ENCODE peak calls at places on chromosomes 12 and 14, in nine cellular contexts. One of them, this sample, is unnamed. For H3K4me1 and H3K27me3, the result is how much of the 10 kb centered on the place peaks cover.

GRCh38 chr12:53053223-53054111 is 3.6 kb downstream of the TNS2 start:
- DNase-seq in BE2C: no peak
- DNase-seq in heart left ventricle: no peak
- DNase-seq in CD8-positive, alpha-beta T cell: peak
- DNase-seq in fibroblast of lung: no peak
- DNase-seq in left ventricle myocardium inferior: peak
- DNase-seq in mesenchymal stem cell: peak
- DNase-seq in sigmoid colon: peak
- DNase-seq in NT2/D1: no peak
- DNase-seq in this sample: peak

GRCh38 chr12:64433915-64434314 is 18.0 kb upstream of the TBK1 start:
- DNase-seq in BE2C: no peak
- DNase-seq in heart left ventricle: no peak
- DNase-seq in CD8-positive, alpha-beta T cell: no peak
- DNase-seq in fibroblast of lung: no peak
- DNase-seq in left ventricle myocardium inferior: no peak
- DNase-seq in mesenchymal stem cell: no peak
- DNase-seq in sigmoid colon: no peak
- DNase-seq in NT2/D1: no peak
- DNase-seq in this sample: no peak

GRCh38 chr14:103897075-103897947 is 30.9 kb upstream of the TDRD9 start:
- DNase-seq in BE2C: no peak
- DNase-seq in heart left ventricle: no peak
- DNase-seq in CD8-positive, alpha-beta T cell: no peak
- DNase-seq in fibroblast of lung: no peak
- DNase-seq in left ventricle myocardium inferior: peak
- DNase-seq in mesenchymal stem cell: no peak
- DNase-seq in sigmoid colon: peak
- DNase-seq in NT2/D1: no peak
- DNase-seq in this sample: no peak

GRCh38 chr14:104517426-104517825 is 62.1 kb upstream of the C14orf180 start:
- DNase-seq in BE2C: no peak
- DNase-seq in heart left ventricle: no peak
- DNase-seq in CD8-positive, alpha-beta T cell: peak
- DNase-seq in fibroblast of lung: no peak
- DNase-seq in left ventricle myocardium inferior: no peak
- DNase-seq in mesenchymal stem cell: no peak
- DNase-seq in sigmoid colon: no peak
- DNase-seq in NT2/D1: no peak
- DNase-seq in this sample: no peak

GRCh38 chr12:121749267-121749666 is 36.7 kb downstream of the TMEM120B start:
- DNase-seq in BE2C: no peak
- DNase-seq in heart left ventricle: no peak
- DNase-seq in CD8-positive, alpha-beta T cell: no peak
- DNase-seq in fibroblast of lung: no peak
- DNase-seq in left ventricle myocardium inferior: no peak
- DNase-seq in mesenchymal stem cell: no peak
- DNase-seq in sigmoid colon: no peak
- DNase-seq in NT2/D1: no peak
- DNase-seq in this sample: no peak

GRCh38 chr14:104557086-104557485 is 22.5 kb upstream of the C14orf180 start:
- DNase-seq in BE2C: peak
- DNase-seq in heart left ventricle: peak
- DNase-seq in CD8-positive, alpha-beta T cell: no peak
- DNase-seq in fibroblast of lung: no peak
- DNase-seq in left ventricle myocardium inferior: peak
- DNase-seq in mesenchymal stem cell: no peak
- DNase-seq in sigmoid colon: peak
- DNase-seq in NT2/D1: no peak
- DNase-seq in this sample: no peak

GRCh38 chr14:22664261-22664660 is 20.1 kb upstream of the OR6J1 start:
- DNase-seq in BE2C: no peak
- DNase-seq in heart left ventricle: no peak
- DNase-seq in CD8-positive, alpha-beta T cell: no peak
- DNase-seq in fibroblast of lung: no peak
- DNase-seq in left ventricle myocardium inferior: no peak
- DNase-seq in mesenchymal stem cell: peak
- DNase-seq in sigmoid colon: no peak
- DNase-seq in NT2/D1: no peak
- DNase-seq in this sample: no peak

GRCh38 chr12:42284876-42285275 is 41.0 kb downstream of the ZCRB1 start:
- DNase-seq in BE2C: no peak
- DNase-seq in heart left ventricle: no peak
- DNase-seq in CD8-positive, alpha-beta T cell: no peak
- DNase-seq in fibroblast of lung: peak
- DNase-seq in left ventricle myocardium inferior: no peak
- DNase-seq in mesenchymal stem cell: no peak
- DNase-seq in sigmoid colon: no peak
- DNase-seq in NT2/D1: no peak
- DNase-seq in this sample: no peak

GRCh38 chr14:83260751-83261150 is 1727.1 kb upstream of the SEL1L start:
- DNase-seq in BE2C: no peak
- DNase-seq in heart left ventricle: no peak
- DNase-seq in CD8-positive, alpha-beta T cell: no peak
- DNase-seq in fibroblast of lung: no peak
- DNase-seq in left ventricle myocardium inferior: no peak
- DNase-seq in mesenchymal stem cell: peak
- DNase-seq in sigmoid colon: no peak
- DNase-seq in NT2/D1: no peak
- DNase-seq in this sample: no peak

GRCh38 chr12:131131077-131131807 is 177.5 kb downstream of the ADGRD1 start:
- DNase-seq in BE2C: no peak
- DNase-seq in heart left ventricle: no peak
- DNase-seq in CD8-positive, alpha-beta T cell: peak
- DNase-seq in fibroblast of lung: no peak
- DNase-seq in left ventricle myocardium inferior: no peak
- DNase-seq in mesenchymal stem cell: no peak
- DNase-seq in sigmoid colon: peak
- DNase-seq in NT2/D1: no peak
- DNase-seq in this sample: no peak

GRCh38 chr12:6312529-6313325 is 2.2 kb downstream of the PLEKHG6 start:
- DNase-seq in BE2C: peak
- DNase-seq in heart left ventricle: no peak
- DNase-seq in CD8-positive, alpha-beta T cell: no peak
- DNase-seq in fibroblast of lung: no peak
- DNase-seq in left ventricle myocardium inferior: no peak
- DNase-seq in mesenchymal stem cell: peak
- DNase-seq in sigmoid colon: peak
- DNase-seq in NT2/D1: no peak
- DNase-seq in this sample: no peak

GRCh38 chr12:117333331-117334000 is 28.0 kb downstream of the NOS1 start:
- DNase-seq in BE2C: no peak
- DNase-seq in heart left ventricle: no peak
- DNase-seq in CD8-positive, alpha-beta T cell: no peak
- DNase-seq in fibroblast of lung: no peak
- DNase-seq in left ventricle myocardium inferior: no peak
- DNase-seq in mesenchymal stem cell: no peak
- DNase-seq in sigmoid colon: no peak
- DNase-seq in NT2/D1: no peak
- DNase-seq in this sample: no peak

GRCh38 chr14:89294060-89294459 is 123.0 kb downstream of the FOXN3 start:
- DNase-seq in BE2C: no peak
- DNase-seq in heart left ventricle: peak
- DNase-seq in CD8-positive, alpha-beta T cell: no peak
- DNase-seq in fibroblast of lung: no peak
- DNase-seq in left ventricle myocardium inferior: peak
- DNase-seq in mesenchymal stem cell: no peak
- DNase-seq in sigmoid colon: no peak
- DNase-seq in NT2/D1: no peak
- DNase-seq in this sample: no peak

GRCh38 chr14:79279645-79280399 is 931.5 kb downstream of the DIO2 start:
- DNase-seq in BE2C: no peak
- DNase-seq in heart left ventricle: no peak
- DNase-seq in CD8-positive, alpha-beta T cell: no peak
- DNase-seq in fibroblast of lung: peak
- DNase-seq in left ventricle myocardium inferior: no peak
- DNase-seq in mesenchymal stem cell: peak
- DNase-seq in sigmoid colon: no peak
- DNase-seq in NT2/D1: no peak
- DNase-seq in this sample: no peak

GRCh38 chr12:100295764-100296555 is 29.0 kb downstream of the SCYL2 start:
- DNase-seq in BE2C: peak
- DNase-seq in heart left ventricle: no peak
- DNase-seq in CD8-positive, alpha-beta T cell: no peak
- DNase-seq in fibroblast of lung: peak
- DNase-seq in left ventricle myocardium inferior: no peak
- DNase-seq in mesenchymal stem cell: peak
- DNase-seq in sigmoid colon: no peak
- DNase-seq in NT2/D1: no peak
- DNase-seq in this sample: no peak

GRCh38 chr14:100031506-100032281 is 33.5 kb upstream of the EVL start:
- DNase-seq in BE2C: no peak
- DNase-seq in heart left ventricle: no peak
- DNase-seq in CD8-positive, alpha-beta T cell: no peak
- DNase-seq in fibroblast of lung: peak
- DNase-seq in left ventricle myocardium inferior: no peak
- DNase-seq in mesenchymal stem cell: peak
- DNase-seq in sigmoid colon: peak
- DNase-seq in NT2/D1: no peak
- DNase-seq in this sample: no peak
- H3K4me3 ChIP-seq in BE2C: no peak
- H3K4me3 ChIP-seq in heart left ventricle: no peak
- H3K4me3 ChIP-seq in CD8-positive, alpha-beta T cell: no peak
- H3K4me3 ChIP-seq in fibroblast of lung: peak
- H3K4me3 ChIP-seq in left ventricle myocardium inferior: peak
- H3K4me3 ChIP-seq in mesenchymal stem cell: peak
- H3K4me3 ChIP-seq in sigmoid colon: no peak
- H3K4me3 ChIP-seq in NT2/D1: no peak
- H3K4me3 ChIP-seq in this sample: no peak

GRCh38 chr12:89710873-89711179 is 2.2 kb upstream of the ATP2B1 start:
- DNase-seq in BE2C: no peak
- DNase-seq in heart left ventricle: no peak
- DNase-seq in CD8-positive, alpha-beta T cell: no peak
- DNase-seq in fibroblast of lung: no peak
- DNase-seq in left ventricle myocardium inferior: no peak
- DNase-seq in mesenchymal stem cell: no peak
- DNase-seq in sigmoid colon: no peak
- DNase-seq in NT2/D1: no peak
- DNase-seq in this sample: no peak

GRCh38 chr12:89707992-89708792 is 446 bp downstream of the ATP2B1 start:
- DNase-seq in BE2C: peak
- DNase-seq in heart left ventricle: peak
- DNase-seq in CD8-positive, alpha-beta T cell: no peak
- DNase-seq in fibroblast of lung: no peak
- DNase-seq in left ventricle myocardium inferior: peak
- DNase-seq in mesenchymal stem cell: peak
- DNase-seq in sigmoid colon: peak
- DNase-seq in NT2/D1: peak
- DNase-seq in this sample: peak

GRCh38 chr12:89709157-89709993 is 737 bp upstream of the ATP2B1 start:
- DNase-seq in BE2C: peak
- DNase-seq in heart left ventricle: peak
- DNase-seq in CD8-positive, alpha-beta T cell: peak
- DNase-seq in fibroblast of lung: peak
- DNase-seq in left ventricle myocardium inferior: peak
- DNase-seq in mesenchymal stem cell: peak
- DNase-seq in sigmoid colon: peak
- DNase-seq in NT2/D1: peak
- DNase-seq in this sample: peak

GRCh38 chr12:89708793-89709156 is at the start of gene ATP2B1:
- DNase-seq in BE2C: peak
- DNase-seq in heart left ventricle: peak
- DNase-seq in CD8-positive, alpha-beta T cell: peak
- DNase-seq in fibroblast of lung: peak
- DNase-seq in left ventricle myocardium inferior: peak
- DNase-seq in mesenchymal stem cell: peak
- DNase-seq in sigmoid colon: peak
- DNase-seq in NT2/D1: peak
- DNase-seq in this sample: peak

GRCh38 chr12:89709994-89710872 is 1.6 kb upstream of the ATP2B1 start:
- DNase-seq in BE2C: peak
- DNase-seq in heart left ventricle: peak
- DNase-seq in CD8-positive, alpha-beta T cell: no peak
- DNase-seq in fibroblast of lung: no peak
- DNase-seq in left ventricle myocardium inferior: peak
- DNase-seq in mesenchymal stem cell: no peak
- DNase-seq in sigmoid colon: peak
- DNase-seq in NT2/D1: peak
- DNase-seq in this sample: peak
- H3K4me1 ChIP-seq in BE2C: under half
- H3K4me1 ChIP-seq in heart left ventricle: under half
- H3K4me1 ChIP-seq in CD8-positive, alpha-beta T cell: under half
- H3K4me1 ChIP-seq in fibroblast of lung: under half
- H3K4me1 ChIP-seq in left ventricle myocardium inferior: under half
- H3K4me1 ChIP-seq in mesenchymal stem cell: under half
- H3K4me1 ChIP-seq in sigmoid colon: under half
- H3K4me1 ChIP-seq in NT2/D1: under half
- H3K4me1 ChIP-seq in this sample: under half

DNA sequence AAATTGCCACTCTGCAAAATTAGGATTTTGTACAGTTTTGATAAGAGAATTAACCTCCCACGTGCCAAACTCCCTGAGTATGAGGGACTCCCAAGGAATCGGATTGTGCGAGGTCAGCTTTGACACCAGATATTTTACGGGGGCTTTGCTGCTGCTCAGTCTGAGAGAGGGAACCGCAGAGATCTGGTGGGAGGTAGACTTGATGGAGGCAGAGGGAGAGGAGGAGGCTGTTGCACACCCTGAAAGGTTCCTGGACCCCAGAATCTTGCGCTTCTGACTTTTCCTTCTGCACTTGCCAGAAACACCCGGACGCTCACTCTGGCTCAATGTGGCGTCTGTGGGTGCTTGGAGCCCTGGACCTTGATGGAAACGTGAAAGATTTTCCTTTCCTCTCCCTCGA is 83.9 kb downstream of the PAPOLA start:
- DNase-seq in BE2C: no peak
- DNase-seq in heart left ventricle: no peak
- DNase-seq in CD8-positive, alpha-beta T cell: peak
- DNase-seq in fibroblast of lung: no peak
- DNase-seq in left ventricle myocardium inferior: no peak
- DNase-seq in mesenchymal stem cell: no peak
- DNase-seq in sigmoid colon: no peak
- DNase-seq in NT2/D1: no peak
- DNase-seq in this sample: no peak
- H3K27me3 ChIP-seq in BE2C: under half
- H3K27me3 ChIP-seq in heart left ventricle: under half
- H3K27me3 ChIP-seq in CD8-positive, alpha-beta T cell: under half
- H3K27me3 ChIP-seq in fibroblast of lung: under half
- H3K27me3 ChIP-seq in left ventricle myocardium inferior: half or more
- H3K27me3 ChIP-seq in mesenchymal stem cell: under half
- H3K27me3 ChIP-seq in sigmoid colon: half or more
- H3K27me3 ChIP-seq in NT2/D1: under half
- H3K27me3 ChIP-seq in this sample: under half

DNA sequence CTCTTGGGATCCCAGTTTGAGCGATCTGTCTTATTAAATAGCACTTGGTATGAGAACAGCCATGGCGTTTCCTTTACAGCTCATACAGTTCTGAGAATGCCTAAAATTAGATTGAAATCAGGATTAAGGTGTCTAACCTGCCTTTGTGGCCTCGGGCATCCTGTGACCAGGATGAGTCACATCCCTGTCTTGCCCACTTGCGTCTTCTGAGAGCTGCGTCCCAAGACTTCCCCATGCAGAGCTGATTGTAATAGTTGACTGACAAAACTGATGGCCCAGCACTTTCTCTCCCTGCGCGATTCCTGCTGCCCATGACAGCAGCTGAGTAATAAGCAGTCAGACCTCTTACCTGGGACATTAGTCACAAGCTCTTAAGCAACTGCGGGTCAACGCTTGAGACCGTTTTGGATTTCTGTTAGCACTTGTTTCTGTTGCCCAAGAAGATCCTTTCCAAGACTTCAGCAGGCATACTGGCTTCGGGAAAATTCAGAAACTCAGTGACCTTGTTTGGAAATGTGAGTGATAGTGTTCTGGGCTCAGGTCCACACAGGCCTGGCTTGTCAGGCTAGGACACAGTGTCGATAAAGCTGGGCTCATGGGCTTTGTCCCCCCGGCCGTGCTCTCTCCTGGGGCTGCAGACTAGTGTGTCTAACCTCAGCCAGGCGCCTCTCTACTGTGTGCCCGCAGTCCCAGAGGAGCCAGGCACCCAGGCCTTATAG is 169.9 kb upstream of the HIF1A start:
- DNase-seq in BE2C: peak
- DNase-seq in heart left ventricle: peak
- DNase-seq in CD8-positive, alpha-beta T cell: no peak
- DNase-seq in fibroblast of lung: peak
- DNase-seq in left ventricle myocardium inferior: peak
- DNase-seq in mesenchymal stem cell: peak
- DNase-seq in sigmoid colon: peak
- DNase-seq in NT2/D1: no peak
- DNase-seq in this sample: peak
- H3K4me3 ChIP-seq in BE2C: no peak
- H3K4me3 ChIP-seq in heart left ventricle: no peak
- H3K4me3 ChIP-seq in CD8-positive, alpha-beta T cell: no peak
- H3K4me3 ChIP-seq in fibroblast of lung: no peak
- H3K4me3 ChIP-seq in left ventricle myocardium inferior: peak
- H3K4me3 ChIP-seq in mesenchymal stem cell: no peak
- H3K4me3 ChIP-seq in sigmoid colon: no peak
- H3K4me3 ChIP-seq in NT2/D1: no peak
- H3K4me3 ChIP-seq in this sample: no peak

This sample was measured in CD4-positive, CD25-positive, alpha-beta regulatory T cell.